ENCODE peak calls at places on chromosomes 16 and 17, in nine cellular contexts. One of them, this sample, is unnamed.

GRCh38 chr17:57755479-57756070 is 10.5 kb upstream of the CCDC182 start:
- DNase-seq in A549: no peak
- DNase-seq in HepG2: no peak
- DNase-seq in cardiac muscle cell: peak; percentile 54
- DNase-seq in lower lobe of right lung: no peak
- DNase-seq in neural crest cell: no peak
- DNase-seq in lower leg skin: no peak
- DNase-seq in GM13976: no peak
- DNase-seq in CD4-positive, alpha-beta T cell: no peak
- DNase-seq in this sample: no peak

GRCh38 chr16:2715064-2715463 is 5.0 kb downstream of the PRSS27 start:
- DNase-seq in A549: no peak
- DNase-seq in HepG2: no peak
- DNase-seq in cardiac muscle cell: no peak
- DNase-seq in lower lobe of right lung: no peak
- DNase-seq in neural crest cell: no peak
- DNase-seq in lower leg skin: no peak
- DNase-seq in GM13976: no peak
- DNase-seq in CD4-positive, alpha-beta T cell: no peak
- DNase-seq in this sample: no peak

GRCh38 chr17:18139949-18140348 is 31.4 kb downstream of the MYO15A start:
- DNase-seq in A549: peak; percentile 57
- DNase-seq in HepG2: peak; percentile 39
- DNase-seq in cardiac muscle cell: no peak
- DNase-seq in lower lobe of right lung: no peak
- DNase-seq in neural crest cell: no peak
- DNase-seq in lower leg skin: no peak
- DNase-seq in GM13976: peak; percentile 74
- DNase-seq in CD4-positive, alpha-beta T cell: no peak
- DNase-seq in this sample: no peak

GRCh38 chr17:73840829-73841228 is 196.6 kb upstream of the SDK2 start:
- DNase-seq in A549: no peak
- DNase-seq in HepG2: no peak
- DNase-seq in cardiac muscle cell: no peak
- DNase-seq in lower lobe of right lung: no peak
- DNase-seq in neural crest cell: no peak
- DNase-seq in lower leg skin: no peak
- DNase-seq in GM13976: no peak
- DNase-seq in CD4-positive, alpha-beta T cell: no peak
- DNase-seq in this sample: no peak

GRCh38 chr17:34146440-34147043 is 108.5 kb upstream of the CCL2 start:
- DNase-seq in A549: peak; percentile 61
- DNase-seq in HepG2: peak; percentile 43
- DNase-seq in cardiac muscle cell: peak; percentile 52
- DNase-seq in lower lobe of right lung: peak; percentile 60
- DNase-seq in neural crest cell: peak; percentile 31
- DNase-seq in lower leg skin: peak; percentile 45
- DNase-seq in GM13976: peak; percentile 51
- DNase-seq in CD4-positive, alpha-beta T cell: peak; percentile 24
- DNase-seq in this sample: peak; percentile 46

GRCh38 chr16:69852815-69853214 is 90.7 kb downstream of the WWP2 start:
- DNase-seq in A549: no peak
- DNase-seq in HepG2: no peak
- DNase-seq in cardiac muscle cell: no peak
- DNase-seq in lower lobe of right lung: no peak
- DNase-seq in neural crest cell: no peak
- DNase-seq in lower leg skin: no peak
- DNase-seq in GM13976: no peak
- DNase-seq in CD4-positive, alpha-beta T cell: no peak
- DNase-seq in this sample: no peak

GRCh38 chr17:76640550-76641380 is 2.8 kb downstream of the ST6GALNAC1 start:
- DNase-seq in A549: no peak
- DNase-seq in HepG2: no peak
- DNase-seq in cardiac muscle cell: peak; percentile 30
- DNase-seq in lower lobe of right lung: no peak
- DNase-seq in neural crest cell: no peak
- DNase-seq in lower leg skin: no peak
- DNase-seq in GM13976: no peak
- DNase-seq in CD4-positive, alpha-beta T cell: no peak
- DNase-seq in this sample: no peak

GRCh38 chr17:373616-374225 is 21.1 kb upstream of the RPH3AL start:
- DNase-seq in A549: peak; percentile 48
- DNase-seq in HepG2: no peak
- DNase-seq in cardiac muscle cell: no peak
- DNase-seq in lower lobe of right lung: no peak
- DNase-seq in neural crest cell: no peak
- DNase-seq in lower leg skin: no peak
- DNase-seq in GM13976: no peak
- DNase-seq in CD4-positive, alpha-beta T cell: no peak
- DNase-seq in this sample: no peak

GRCh38 chr17:80512233-80512632 is 32.4 kb upstream of the RPTOR start:
- DNase-seq in A549: peak; percentile 43
- DNase-seq in HepG2: no peak
- DNase-seq in cardiac muscle cell: no peak
- DNase-seq in lower lobe of right lung: no peak
- DNase-seq in neural crest cell: no peak
- DNase-seq in lower leg skin: no peak
- DNase-seq in GM13976: no peak
- DNase-seq in CD4-positive, alpha-beta T cell: no peak
- DNase-seq in this sample: no peak

GRCh38 chr17:80513201-80513600 is 31.4 kb upstream of the RPTOR start:
- DNase-seq in A549: no peak
- DNase-seq in HepG2: no peak
- DNase-seq in cardiac muscle cell: no peak
- DNase-seq in lower lobe of right lung: no peak
- DNase-seq in neural crest cell: no peak
- DNase-seq in lower leg skin: no peak
- DNase-seq in GM13976: no peak
- DNase-seq in CD4-positive, alpha-beta T cell: no peak
- DNase-seq in this sample: no peak

GRCh38 chr17:80510772-80511171 is 33.9 kb upstream of the RPTOR start:
- DNase-seq in A549: no peak
- DNase-seq in HepG2: no peak
- DNase-seq in cardiac muscle cell: no peak
- DNase-seq in lower lobe of right lung: no peak
- DNase-seq in neural crest cell: no peak
- DNase-seq in lower leg skin: no peak
- DNase-seq in GM13976: no peak
- DNase-seq in CD4-positive, alpha-beta T cell: no peak
- DNase-seq in this sample: no peak

GRCh38 chr17:80510132-80510531 is 33.7 kb upstream of the NPTX1 start:
- DNase-seq in A549: no peak
- DNase-seq in HepG2: no peak
- DNase-seq in cardiac muscle cell: no peak
- DNase-seq in lower lobe of right lung: no peak
- DNase-seq in neural crest cell: no peak
- DNase-seq in lower leg skin: no peak
- DNase-seq in GM13976: no peak
- DNase-seq in CD4-positive, alpha-beta T cell: no peak
- DNase-seq in this sample: no peak

DNA sequence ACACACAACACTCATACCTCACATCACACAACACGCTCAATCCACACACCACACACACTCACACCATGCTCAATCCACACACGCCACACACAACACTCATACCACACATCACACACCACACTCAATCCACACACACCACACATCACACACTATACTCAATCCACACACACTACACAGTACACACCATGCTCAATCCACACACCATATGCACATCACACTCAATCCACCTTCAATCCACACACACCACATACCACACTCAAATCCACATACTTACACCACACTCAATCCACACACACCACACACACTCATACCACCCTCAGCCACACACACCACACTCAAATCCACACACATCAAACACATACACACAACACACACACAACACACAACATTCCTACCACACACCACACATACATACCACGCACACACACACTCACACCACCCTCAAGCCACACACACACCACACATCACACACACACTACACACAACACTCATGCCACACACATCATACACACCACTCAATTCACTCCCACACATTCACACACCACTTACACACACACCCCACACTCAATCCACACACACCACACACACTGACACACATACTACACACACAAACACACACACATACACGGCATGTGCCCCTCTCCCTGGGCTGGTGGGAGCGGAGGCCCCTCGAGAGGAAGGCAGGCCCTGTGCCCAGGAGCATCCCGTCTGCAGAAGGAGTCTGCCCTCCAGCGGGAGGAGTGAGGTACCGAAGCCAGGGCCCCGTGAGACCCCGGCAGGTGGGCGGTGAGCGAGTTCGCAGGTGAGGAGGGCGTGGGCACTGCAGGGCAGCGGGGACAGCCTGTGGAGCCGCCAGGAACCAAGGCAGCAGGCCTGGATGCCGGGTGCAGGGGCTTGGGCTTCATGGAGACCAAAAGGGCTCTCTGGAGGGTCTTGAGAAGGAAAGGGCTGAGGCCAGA is 33.1 kb upstream of the RPTOR start:
- DNase-seq in A549: no peak
- DNase-seq in HepG2: no peak
- DNase-seq in cardiac muscle cell: peak; percentile 11
- DNase-seq in lower lobe of right lung: no peak
- DNase-seq in neural crest cell: no peak
- DNase-seq in lower leg skin: no peak
- DNase-seq in GM13976: no peak
- DNase-seq in CD4-positive, alpha-beta T cell: no peak
- DNase-seq in this sample: no peak
- TF ChIP-seq CTCF in A549: no peak
- TF ChIP-seq CTCF in HepG2: peak; percentile 86
- TF ChIP-seq CTCF in cardiac muscle cell: no peak
- TF ChIP-seq CTCF in lower lobe of right lung: no peak
- TF ChIP-seq CTCF in neural crest cell: no peak
- TF ChIP-seq CTCF in lower leg skin: no peak
- TF ChIP-seq CTCF in GM13976: no peak
- TF ChIP-seq CTCF in CD4-positive, alpha-beta T cell: no peak
- TF ChIP-seq CTCF in this sample: peak; percentile 42

GRCh38 chr16:17617021-17617420 is 146.3 kb upstream of the XYLT1 start:
- DNase-seq in A549: no peak
- DNase-seq in HepG2: no peak
- DNase-seq in cardiac muscle cell: no peak
- DNase-seq in lower lobe of right lung: no peak
- DNase-seq in neural crest cell: no peak
- DNase-seq in lower leg skin: no peak
- DNase-seq in GM13976: no peak
- DNase-seq in CD4-positive, alpha-beta T cell: no peak
- DNase-seq in this sample: no peak
- TF ChIP-seq CTCF in A549: no peak
- TF ChIP-seq CTCF in HepG2: no peak
- TF ChIP-seq CTCF in cardiac muscle cell: no peak
- TF ChIP-seq CTCF in lower lobe of right lung: no peak
- TF ChIP-seq CTCF in neural crest cell: no peak
- TF ChIP-seq CTCF in lower leg skin: no peak
- TF ChIP-seq CTCF in GM13976: no peak
- TF ChIP-seq CTCF in CD4-positive, alpha-beta T cell: no peak
- TF ChIP-seq CTCF in this sample: no peak

DNA sequence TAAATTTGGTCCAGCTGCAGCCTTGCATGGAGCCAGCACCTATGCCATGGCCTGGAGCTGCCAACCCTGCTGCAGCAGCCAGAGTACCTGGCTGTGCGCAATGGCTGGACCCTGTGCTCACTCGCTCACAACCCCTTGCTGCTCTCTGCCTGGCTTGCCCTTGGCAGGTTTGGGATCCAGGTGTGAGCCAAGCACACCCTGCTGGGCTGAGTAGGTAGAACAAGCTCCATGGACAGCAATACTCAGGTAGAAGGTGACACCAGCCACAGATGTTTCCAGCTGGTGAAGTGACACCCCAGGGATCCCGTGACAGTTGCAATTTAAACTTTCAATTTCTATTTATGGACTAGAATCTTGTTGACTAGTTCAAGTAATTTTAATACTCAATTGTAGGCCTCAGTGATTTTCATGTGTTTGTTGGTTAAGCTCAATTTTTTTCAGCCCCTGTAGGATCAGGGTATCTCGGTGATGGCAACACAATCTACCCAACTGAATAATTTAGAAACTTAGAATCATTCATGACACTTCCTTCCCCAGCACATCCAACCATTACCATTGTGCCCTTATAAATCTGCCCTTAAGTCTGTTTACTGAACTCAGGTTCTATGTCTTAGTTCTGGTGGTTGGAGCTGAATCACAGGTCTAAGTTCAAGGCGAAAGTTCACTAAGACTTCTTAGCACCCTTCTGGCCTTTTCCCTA is 480.0 kb downstream of the PMP22 start:
- DNase-seq in A549: no peak
- DNase-seq in HepG2: peak; percentile 47
- DNase-seq in cardiac muscle cell: no peak
- DNase-seq in lower lobe of right lung: no peak
- DNase-seq in neural crest cell: no peak
- DNase-seq in lower leg skin: no peak
- DNase-seq in GM13976: no peak
- DNase-seq in CD4-positive, alpha-beta T cell: peak; percentile 4
- DNase-seq in this sample: no peak
- TF ChIP-seq CTCF in A549: no peak
- TF ChIP-seq CTCF in HepG2: peak; percentile 89
- TF ChIP-seq CTCF in cardiac muscle cell: no peak
- TF ChIP-seq CTCF in lower lobe of right lung: no peak
- TF ChIP-seq CTCF in neural crest cell: no peak
- TF ChIP-seq CTCF in lower leg skin: no peak
- TF ChIP-seq CTCF in GM13976: peak; percentile 37
- TF ChIP-seq CTCF in CD4-positive, alpha-beta T cell: peak; percentile 13
- TF ChIP-seq CTCF in this sample: peak; percentile 45

GRCh38 chr16:66325977-66326376 is 40.5 kb upstream of the CDH5 start:
- DNase-seq in A549: no peak
- DNase-seq in HepG2: no peak
- DNase-seq in cardiac muscle cell: no peak
- DNase-seq in lower lobe of right lung: no peak
- DNase-seq in neural crest cell: no peak
- DNase-seq in lower leg skin: no peak
- DNase-seq in GM13976: no peak
- DNase-seq in CD4-positive, alpha-beta T cell: no peak
- DNase-seq in this sample: no peak

GRCh38 chr16:66326995-66327513 is 39.4 kb upstream of the CDH5 start:
- DNase-seq in A549: no peak
- DNase-seq in HepG2: peak; percentile 74
- DNase-seq in cardiac muscle cell: no peak
- DNase-seq in lower lobe of right lung: no peak
- DNase-seq in neural crest cell: no peak
- DNase-seq in lower leg skin: no peak
- DNase-seq in GM13976: no peak
- DNase-seq in CD4-positive, alpha-beta T cell: no peak
- DNase-seq in this sample: peak; percentile 34

GRCh38 chr16:66328282-66328681 is 38.2 kb upstream of the CDH5 start:
- DNase-seq in A549: no peak
- DNase-seq in HepG2: no peak
- DNase-seq in cardiac muscle cell: no peak
- DNase-seq in lower lobe of right lung: no peak
- DNase-seq in neural crest cell: no peak
- DNase-seq in lower leg skin: no peak
- DNase-seq in GM13976: no peak
- DNase-seq in CD4-positive, alpha-beta T cell: no peak
- DNase-seq in this sample: no peak

GRCh38 chr16:66322174-66322573 is 44.3 kb upstream of the CDH5 start:
- DNase-seq in A549: no peak
- DNase-seq in HepG2: no peak
- DNase-seq in cardiac muscle cell: no peak
- DNase-seq in lower lobe of right lung: no peak
- DNase-seq in neural crest cell: no peak
- DNase-seq in lower leg skin: no peak
- DNase-seq in GM13976: no peak
- DNase-seq in CD4-positive, alpha-beta T cell: no peak
- DNase-seq in this sample: no peak

GRCh38 chr16:66324785-66325184 is 41.7 kb upstream of the CDH5 start:
- DNase-seq in A549: peak; percentile 48
- DNase-seq in HepG2: peak; percentile 23
- DNase-seq in cardiac muscle cell: peak; percentile 48
- DNase-seq in lower lobe of right lung: no peak
- DNase-seq in neural crest cell: peak; percentile 26
- DNase-seq in lower leg skin: no peak
- DNase-seq in GM13976: no peak
- DNase-seq in CD4-positive, alpha-beta T cell: no peak
- DNase-seq in this sample: no peak
- TF ChIP-seq CTCF in A549: peak; percentile 14
- TF ChIP-seq CTCF in HepG2: peak; percentile 62
- TF ChIP-seq CTCF in cardiac muscle cell: peak; percentile 29
- TF ChIP-seq CTCF in lower lobe of right lung: no peak
- TF ChIP-seq CTCF in neural crest cell: peak; percentile 28
- TF ChIP-seq CTCF in lower leg skin: no peak
- TF ChIP-seq CTCF in GM13976: no peak
- TF ChIP-seq CTCF in CD4-positive, alpha-beta T cell: no peak
- TF ChIP-seq CTCF in this sample: peak; percentile 40

This sample was measured in progenitor cell of endocrine pancreas.